ENCODE peak calls at places on chromosomes 3 and 15, in four cellular contexts. W, S, U and E are unnamed samples.

GRCh38 chr3:141632779-141633374 is 105.2 kb upstream of the RNF7 start:
- DNase-seq in S (no peak), U (no peak), W (no peak), E (no peak)

GRCh38 chr15:78895411-78895810 is 22.7 kb downstream of the MORF4L1 start:
- DNase-seq in S (no peak), U (no peak), W (no peak), E (no peak)

GRCh38 chr3:134640872-134641470 is 9.9 kb downstream of the KY start:
- DNase-seq in S (no peak), W (no peak), U (no peak), E (no peak)

GRCh38 chr3:111582114-111582461 is 13.1 kb downstream of the ZBED2 start:
- DNase-seq in S (no peak), W (no peak), U (no peak), E (no peak)

GRCh38 chr15:73226064-73226463 is 142.7 kb downstream of the HCN4 start:
- DNase-seq in S (no peak), U (no peak), W (no peak), E (no peak)

GRCh38 chr3:194632983-194633348 is 253 bp downstream of the TMEM44 start:
- DNase-seq in U (no peak), W (peak), S (no peak), E (peak)

GRCh38 chr15:96049323-96049722 is 281.2 kb upstream of the NR2F2 start:
- DNase-seq in U (no peak), W (no peak), S (peak), E (no peak)

GRCh38 chr3:62500556-62501294 is 127.4 kb upstream of the FEZF2 start:
- DNase-seq in U (no peak), S (no peak), W (no peak), E (no peak)

GRCh38 chr3:113736548-113737089 is 9.4 kb downstream of the NAA50 start:
- DNase-seq in U (no peak), S (no peak), W (no peak), E (peak)

GRCh38 chr15:77446840-77447390 is 26.2 kb downstream of the HMG20A start:
- DNase-seq in W (peak), U (no peak), S (no peak), E (no peak)

GRCh38 chr3:72445827-72446405 is 402.3 kb downstream of the SHQ1 start:
- DNase-seq in S (no peak), W (no peak), U (no peak), E (no peak)

GRCh38 chr3:79405183-79405582 is 362.6 kb downstream of the ROBO1 start:
- DNase-seq in U (no peak), W (no peak), S (no peak), E (no peak)

GRCh38 chr3:16528581-16528993 is 15.1 kb upstream of the RFTN1 start:
- DNase-seq in W (no peak), S (no peak), U (no peak), E (no peak)

GRCh38 chr15:73947651-73948050 is 21.4 kb downstream of the LOXL1 start:
- DNase-seq in S (no peak), W (no peak), U (peak), E (no peak)

GRCh38 chr3:43894176-43895049 is 203.7 kb downstream of the ABHD5 start:
- DNase-seq in U (peak), W (peak), S (no peak), E (peak)

GRCh38 chr3:184133840-184134745 is 1.1 kb upstream of the EIF2B5 start:
- DNase-seq in U (peak), W (peak), S (peak), E (peak)

GRCh38 chr3:119782435-119782834 is 534 bp downstream of the NR1I2 start:
- DNase-seq in U (no peak), W (no peak), S (no peak), E (no peak)

GRCh38 chr3:119786409-119786808 is 4.5 kb downstream of the NR1I2 start:
- DNase-seq in U (no peak), W (no peak), S (no peak), E (no peak)

GRCh38 chr3:119781330-119782198 is at the start of gene NR1I2:
- DNase-seq in W (peak), S (no peak), U (no peak), E (no peak)

GRCh38 chr3:119783255-119783654 is 1.4 kb downstream of the NR1I2 start:
- DNase-seq in W (no peak), U (no peak), S (no peak), E (no peak)

GRCh38 chr3:119783883-119784282 is 2.0 kb downstream of the NR1I2 start:
- DNase-seq in U (no peak), S (no peak), W (no peak), E (no peak)
- TF ChIP-seq POLR2A in U (no peak), S (no peak), W (no peak), E (no peak)

DNA sequence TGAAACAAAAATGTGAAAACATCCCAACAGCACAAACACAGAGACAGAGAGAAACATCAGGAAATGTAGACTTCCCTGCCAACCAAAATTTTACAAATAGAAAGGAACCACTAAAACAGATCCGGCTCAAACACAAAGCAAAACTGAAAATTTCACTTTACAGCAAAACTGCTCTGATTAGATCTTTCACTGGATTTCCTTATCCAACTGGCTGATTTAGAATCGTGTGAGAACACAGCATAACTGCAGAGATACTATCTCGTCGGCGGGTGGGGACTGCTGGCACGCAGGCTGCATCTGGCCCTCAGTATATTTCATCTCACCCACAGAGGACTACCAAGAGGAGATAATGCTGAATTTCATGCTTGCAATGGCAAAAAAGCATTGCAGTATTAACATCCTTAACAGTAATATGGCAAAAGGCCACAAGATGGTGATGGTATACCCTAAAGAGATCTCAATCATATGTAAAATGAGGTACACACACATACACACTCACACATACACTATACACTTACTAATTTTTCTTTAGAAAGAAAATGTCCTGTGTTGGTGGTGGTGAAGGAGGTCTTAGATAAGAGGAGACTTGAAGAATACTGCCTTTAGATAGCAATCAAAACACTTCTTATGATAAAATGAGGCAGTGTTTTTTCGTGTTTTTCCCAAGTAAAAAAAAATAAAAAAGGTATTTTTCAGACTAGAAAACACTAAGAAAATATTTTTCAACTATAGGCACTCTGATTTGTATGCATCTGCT is 10.6 kb upstream of the LEO1 start:
- DNase-seq in U (no peak), W (no peak), S (no peak), E (peak)
- H3K4me3 ChIP-seq in U (no peak), W (no peak), S (peak), E (no peak)

DNA sequence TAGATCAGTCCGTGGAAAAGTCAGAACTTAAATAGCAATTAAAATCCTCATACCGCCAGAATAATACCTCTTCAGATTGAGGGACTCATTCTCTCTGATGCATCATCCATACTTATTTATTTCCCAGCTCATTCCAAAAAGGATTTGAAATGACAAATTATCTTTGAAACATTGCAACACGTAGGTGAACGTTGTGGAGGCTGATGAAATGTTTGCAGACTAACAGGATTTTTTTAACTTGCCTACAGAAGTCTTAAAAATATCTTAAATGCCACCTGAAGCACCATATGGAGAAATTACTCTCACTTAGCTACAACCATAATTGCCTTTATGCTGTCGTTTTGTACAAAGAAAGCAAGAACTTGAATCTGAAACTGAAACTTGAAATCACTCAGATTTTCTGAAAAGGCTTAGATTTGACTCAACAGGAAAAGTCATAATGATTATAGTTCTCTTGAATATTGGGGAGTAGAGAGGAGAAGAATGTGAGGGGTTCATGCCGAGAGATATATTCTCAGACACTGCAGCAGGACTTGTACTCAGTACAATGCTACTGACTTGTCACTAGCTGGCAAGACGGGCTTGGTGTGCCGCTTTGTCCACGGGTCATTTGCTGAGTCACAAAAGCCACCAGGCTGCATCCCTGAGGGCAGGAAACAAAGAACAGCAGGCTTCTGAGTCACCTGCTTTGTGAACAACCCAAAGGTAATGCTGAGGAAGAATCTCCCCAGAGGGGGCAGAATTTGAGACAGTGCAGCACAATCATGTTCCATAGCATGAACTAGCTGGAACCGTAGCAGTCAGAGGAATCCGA is 7.1 kb upstream of the FMN1 start:
- DNase-seq in W (peak), S (peak), U (no peak), E (peak)
- H3K27ac ChIP-seq in W (no peak), S (no peak), U (no peak), E (peak)

DNA sequence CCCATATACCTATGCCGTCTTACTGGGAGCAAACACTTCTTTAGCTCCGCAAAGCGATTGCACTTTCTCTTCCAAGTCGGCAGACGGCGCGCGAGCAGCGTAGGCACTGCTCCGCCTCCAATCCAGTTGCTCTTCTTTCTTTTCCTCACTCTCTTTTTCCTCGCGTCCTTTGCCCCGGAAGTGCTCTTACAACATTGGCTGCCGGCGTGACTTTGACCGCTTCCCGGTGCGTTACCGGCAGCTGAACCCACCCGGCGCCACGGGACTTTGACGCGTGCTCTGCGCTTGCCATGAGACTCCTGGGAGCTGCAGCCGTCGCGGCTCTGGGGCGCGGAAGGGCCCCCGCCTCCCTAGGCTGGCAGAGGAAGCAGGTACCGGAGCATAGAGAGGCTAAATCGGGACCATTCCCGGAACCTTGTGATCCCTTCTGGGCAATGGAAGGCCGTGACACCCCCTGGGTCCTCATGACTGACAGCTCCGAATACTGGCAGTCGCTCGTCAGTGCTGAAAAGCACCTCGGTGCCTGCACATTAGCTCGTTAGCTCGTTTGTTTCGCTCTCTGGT is at the start of gene GFM1:
- DNase-seq in S (peak), U (peak), W (peak), E (peak)
- TF ChIP-seq POLR2A in S (no peak), U (peak), W (peak), E (peak)

GRCh38 chr3:119436977-119437376 is 26.4 kb downstream of the TMEM39A start:
- DNase-seq in U (no peak), W (no peak), S (no peak), E (no peak)

GRCh38 chr3:119433613-119434325 is 29.6 kb downstream of the TMEM39A start:
- DNase-seq in W (no peak), U (no peak), S (no peak), E (no peak)

GRCh38 chr3:119437852-119438251 is 25.6 kb downstream of the TMEM39A start:
- DNase-seq in S (no peak), W (no peak), U (no peak), E (no peak)

GRCh38 chr3:119434703-119435102 is 28.7 kb downstream of the TMEM39A start:
- DNase-seq in U (no peak), W (no peak), S (no peak), E (no peak)
- H3K4me3 ChIP-seq in U (no peak), W (no peak), S (no peak), E (no peak)

GRCh38 chr15:89806217-89806564 is 8.5 kb downstream of the ANPEP start:
- DNase-seq in W (no peak), S (no peak), U (no peak), E (no peak)
- H3K27ac ChIP-seq in W (no peak), S (no peak), U (no peak), E (no peak)

GRCh38 chr3:129068291-129068886 is 7.8 kb downstream of the GP9 start:
- DNase-seq in W (no peak), U (peak), S (no peak), E (no peak)
- TF ChIP-seq POLR2A in W (no peak), U (peak), S (no peak), E (no peak)